ENCODE peak calls at places on chromosome 4, in ten cellular contexts. F is adrenal gland, J is sigmoid colon, K is ovary, A is K562, E is tibial nerve, Q is suprapubic skin, W is testis, Z is heart left ventricle, X is transverse colon. C is an unnamed sample.

GRCh38 chr4:94947681-94948108 is 189.9 kb downstream of the BMPR1B start:
- DNase-seq in Z (no peak), F (no peak), E (no peak), K (no peak), W (no peak), J (no peak), X (no peak), A (no peak), Q (no peak), C (no peak)

GRCh38 chr4:61663310-61663709 is 463.2 kb downstream of the ADGRL3 start:
- DNase-seq in F (no peak), X (no peak), K (no peak), J (peak; percentile 64), E (no peak), A (no peak), W (no peak), Q (no peak), Z (no peak), C (no peak)

GRCh38 chr4:167020410-167020809 is 213.9 kb downstream of the SPOCK3 start:
- DNase-seq in K (no peak), W (no peak), Q (no peak), X (no peak), A (no peak), F (no peak), J (no peak), Z (no peak), E (no peak), C (no peak)

GRCh38 chr4:149140841-149141240 is 674.8 kb downstream of the IQCM start:
- DNase-seq in F (no peak), K (no peak), Z (no peak), A (no peak), E (no peak), W (no peak), X (no peak), Q (no peak), J (no peak), C (no peak)

GRCh38 chr4:8915201-8916200 is 43.9 kb upstream of the HMX1 start:
- DNase-seq in E (no peak), Q (peak; percentile 66), A (no peak), X (no peak), Z (no peak), K (peak; percentile 5), W (no peak), F (no peak), J (peak; percentile 46), C (peak; percentile 8)

GRCh38 chr4:66633472-66633871 is 911.8 kb downstream of the CENPC start:
- DNase-seq in F (no peak), E (no peak), A (no peak), J (no peak), W (no peak), Z (no peak), K (no peak), Q (no peak), X (no peak), C (no peak)

GRCh38 chr4:93835929-93836328 is 7.4 kb downstream of the ATOH1 start:
- DNase-seq in Z (no peak), A (no peak), K (no peak), E (no peak), W (no peak), X (no peak), F (no peak), J (no peak), Q (no peak), C (no peak)

GRCh38 chr4:151223465-151223864 is 53.5 kb upstream of the PRSS48 start:
- DNase-seq in A (no peak), F (no peak), Z (no peak), J (no peak), E (no peak), K (no peak), Q (no peak), X (no peak), W (no peak), C (no peak)

GRCh38 chr4:7647932-7648812 is 213.4 kb upstream of the PSAPL1 start:
- DNase-seq in Q (no peak), A (peak; percentile 25), X (no peak), Z (peak; percentile 52), J (peak; percentile 70), F (peak; percentile 64), E (no peak), W (no peak), K (peak; percentile 42), C (no peak)

GRCh38 chr4:66014146-66014765 is 344.0 kb upstream of the EPHA5 start:
- DNase-seq in J (no peak), Q (no peak), K (no peak), A (no peak), Z (no peak), X (no peak), E (no peak), F (no peak), W (no peak), C (no peak)

GRCh38 chr4:105399535-105400161 is 74.2 kb downstream of the PPA2 start:
- DNase-seq in A (no peak), Q (no peak), K (no peak), J (no peak), W (no peak), X (no peak), E (no peak), Z (no peak), F (no peak), C (no peak)

GRCh38 chr4:11597506-11597905 is 168.8 kb upstream of the HS3ST1 start:
- DNase-seq in E (no peak), W (no peak), X (no peak), Z (no peak), F (no peak), J (no peak), A (no peak), K (no peak), Q (no peak), C (no peak)

GRCh38 chr4:93203708-93204107 is 624.8 kb upstream of the ATOH1 start:
- DNase-seq in E (no peak), J (no peak), Q (no peak), K (no peak), A (no peak), X (no peak), Z (no peak), F (peak; percentile 20), W (peak; percentile 15), C (no peak)

GRCh38 chr4:4575284-4576211 is 33.7 kb upstream of the STX18 start:
- DNase-seq in W (peak; percentile 54), F (peak; percentile 65), Z (peak; percentile 67), K (peak; percentile 38), E (peak; percentile 13), Q (peak; percentile 83), A (peak; percentile 82), J (peak; percentile 66), X (peak; percentile 74), C (no peak)
- TF ChIP-seq POLR2A in W (no peak), F (peak; percentile 59), Z (peak; percentile 10), K (no peak), E (no peak), Q (no peak), A (no peak), J (no peak), X (no peak), C (no peak)

DNA sequence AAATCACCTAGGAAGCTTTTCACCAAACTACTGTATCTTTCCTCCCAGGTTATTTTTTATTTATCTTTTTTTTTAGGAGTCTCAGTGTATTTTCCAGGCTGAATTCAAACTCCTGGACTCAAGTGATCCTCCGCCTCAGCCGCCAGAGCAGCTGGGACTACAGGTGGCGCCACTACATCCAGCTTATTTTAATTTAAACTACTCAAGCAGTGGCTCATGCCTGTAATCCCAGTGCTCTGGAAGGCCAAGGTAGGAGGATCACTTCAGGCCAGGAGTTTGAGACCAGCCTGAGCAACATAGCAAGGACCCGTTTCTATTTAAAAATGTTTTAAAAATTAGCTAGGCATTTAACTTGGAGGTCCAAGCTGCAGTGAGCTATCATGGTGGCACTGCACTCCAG is 37.8 kb downstream of the LEF1 start:
- DNase-seq in Q (no peak), W (no peak), Z (no peak), A (no peak), J (no peak), K (no peak), F (no peak), X (no peak), E (no peak), C (no peak)
- TF ChIP-seq CTCF in Q (no peak), W (no peak), Z (no peak), A (no peak), J (no peak), K (no peak), F (no peak), X (no peak), E (no peak), C (no peak)

GRCh38 chr4:41602113-41602512 is 64.2 kb downstream of the LIMCH1 start:
- DNase-seq in F (no peak), X (no peak), Q (no peak), W (no peak), E (no peak), J (no peak), A (no peak), Z (no peak), K (no peak), C (no peak)

GRCh38 chr4:41600243-41600642 is 62.3 kb downstream of the LIMCH1 start:
- DNase-seq in E (no peak), A (no peak), J (no peak), K (no peak), F (no peak), X (no peak), Z (peak; percentile 45), Q (no peak), W (no peak), C (no peak)

GRCh38 chr4:41597494-41597893 is 59.5 kb downstream of the LIMCH1 start:
- DNase-seq in A (no peak), Z (no peak), W (no peak), K (no peak), F (no peak), X (no peak), J (no peak), Q (no peak), E (no peak), C (no peak)

GRCh38 chr4:41598580-41598979 is 60.6 kb downstream of the LIMCH1 start:
- DNase-seq in X (no peak), Z (no peak), F (no peak), W (no peak), J (no peak), A (no peak), Q (no peak), K (no peak), E (no peak), C (no peak)

GRCh38 chr4:41599192-41599786 is 61.3 kb downstream of the LIMCH1 start:
- DNase-seq in Z (no peak), J (no peak), W (no peak), A (no peak), E (no peak), Q (no peak), K (no peak), X (no peak), F (no peak), C (no peak)
- TF ChIP-seq POLR2A in Z (no peak), J (no peak), W (no peak), A (no peak), E (no peak), Q (no peak), K (no peak), X (no peak), F (no peak), C (no peak)

GRCh38 chr4:173001571-173001970 is 167.0 kb upstream of the GALNT7 start:
- DNase-seq in W (no peak), F (no peak), Q (no peak), J (no peak), E (no peak), X (no peak), Z (no peak), A (no peak), K (no peak), C (no peak)
- TF ChIP-seq CTCF in W (no peak), F (no peak), Q (no peak), J (no peak), E (no peak), X (no peak), Z (no peak), A (no peak), K (no peak), C (no peak)